ENCODE peak calls at places on chromosomes 16 and 17, in four cellular contexts. S is heart right ventricle, Y is tibial nerve, M is WERI-Rb-1. C is an unnamed sample.

GRCh38 chr16:49849709-49850108 is 6.2 kb downstream of the ZNF423 start:
- DNase-seq in S (no peak), Y (no peak), M (no peak), C (no peak)

GRCh38 chr16:29683543-29684090 is 4.6 kb downstream of the QPRT start:
- DNase-seq in S (no peak), Y (no peak), M (no peak), C (no peak)

GRCh38 chr16:49409121-49409520 is 35.5 kb downstream of the C16orf78 start:
- DNase-seq in S (no peak), Y (no peak), M (no peak), C (no peak)

GRCh38 chr16:89141884-89142267 is 29.7 kb upstream of the CDH15 start:
- DNase-seq in S (no peak), Y (no peak), M (no peak), C (no peak)

GRCh38 chr17:75152971-75153853 is 1.1 kb downstream of the JPT1 start:
- DNase-seq in S (peak; percentile 17), Y (peak; percentile 15), M (peak; percentile 60), C (peak; percentile 24)

GRCh38 chr17:31444026-31444425 is 52.6 kb downstream of the RAB11FIP4 start:
- DNase-seq in S (no peak), Y (no peak), M (no peak), C (no peak)

GRCh38 chr17:12958786-12959185 is 59.0 kb downstream of the ELAC2 start:
- DNase-seq in S (no peak), Y (no peak), M (no peak), C (no peak)

GRCh38 chr16:53714080-53715050 is 10.4 kb downstream of the FTO start:
- DNase-seq in S (no peak), Y (no peak), M (no peak), C (no peak)

GRCh38 chr16:14510939-14511797 is 118.9 kb downstream of the PARN start:
- DNase-seq in S (no peak), Y (no peak), M (no peak), C (peak; percentile 78)

GRCh38 chr17:28473542-28473941 is at the start of gene SLC13A2:
- DNase-seq in S (no peak), Y (no peak), M (peak; percentile 53), C (no peak)

GRCh38 chr16:57541754-57542435 is 548 bp upstream of the ADGRG5 start:
- DNase-seq in S (peak; percentile 2), Y (no peak), M (no peak), C (no peak)

GRCh38 chr17:56247816-56248215 is 94.5 kb downstream of the ANKFN1 start:
- DNase-seq in S (no peak), Y (no peak), M (peak; percentile 10), C (no peak)

GRCh38 chr16:87644596-87644995 is 42.3 kb downstream of the JPH3 start:
- DNase-seq in S (no peak), Y (no peak), M (no peak), C (no peak)

GRCh38 chr17:57783338-57783742 is 38.2 kb upstream of the CCDC182 start:
- DNase-seq in S (peak; percentile 61), Y (peak; percentile 43), M (peak; percentile 97), C (peak; percentile 51)

GRCh38 chr17:63086483-63087185 is 120.6 kb downstream of the TANC2 start:
- DNase-seq in S (no peak), Y (no peak), M (no peak), C (no peak)

GRCh38 chr16:48583075-48584065 is 26.6 kb downstream of the N4BP1 start:
- DNase-seq in S (no peak), Y (no peak), M (no peak), C (no peak)

GRCh38 chr17:58304735-58305486 is 23.7 kb downstream of the TSPOAP1 start:
- DNase-seq in S (no peak), Y (no peak), M (no peak), C (no peak)

GRCh38 chr17:59378621-59379194 is 47.3 kb downstream of the YPEL2 start:
- DNase-seq in S (peak; percentile 39), Y (no peak), M (no peak), C (peak; percentile 83)

GRCh38 chr17:80758793-80759673 is 214.4 kb downstream of the RPTOR start:
- DNase-seq in S (no peak), Y (no peak), M (no peak), C (no peak)

GRCh38 chr17:36534117-36534880 is at the start of gene MYO19:
- DNase-seq in S (peak; percentile 52), Y (peak; percentile 38), M (peak; percentile 83), C (peak; percentile 66)

GRCh38 chr16:9311303-9311954 is 220.0 kb downstream of the HAPSTR1 start:
- DNase-seq in S (no peak), Y (no peak), M (peak; percentile 55), C (no peak)

GRCh38 chr16:8660841-8661301 is 13.5 kb upstream of the ABAT start:
- DNase-seq in S (peak; percentile 24), Y (peak; percentile 46), M (peak; percentile 69), C (peak; percentile 82)

GRCh38 chr16:27174007-27174406 is 29.3 kb upstream of the KDM8 start:
- DNase-seq in S (no peak), Y (no peak), M (no peak), C (no peak)

GRCh38 chr16:89422527-89422904 is 67.8 kb downstream of the ANKRD11 start:
- DNase-seq in S (peak; percentile 38), Y (no peak), M (no peak), C (no peak)

GRCh38 chr16:88192601-88193000 is 190.2 kb upstream of the ZNF469 start:
- DNase-seq in S (no peak), Y (no peak), M (no peak), C (no peak)

GRCh38 chr16:3752984-3753383 is 35.7 kb upstream of the TRAP1 start:
- DNase-seq in S (no peak), Y (no peak), M (no peak), C (no peak)

GRCh38 chr16:1300664-1301476 is 8.6 kb upstream of the UBE2I start:
- DNase-seq in S (peak; percentile 55), Y (no peak), M (peak; percentile 83), C (peak; percentile 62)

GRCh38 chr17:76268015-76268749 is 3.0 kb downstream of the UBALD2 start:
- DNase-seq in S (peak; percentile 82), Y (peak; percentile 83), M (no peak), C (peak; percentile 93)

GRCh38 chr16:27237229-27238015 is 31.1 kb downstream of the NSMCE1 start:
- DNase-seq in S (no peak), Y (no peak), M (peak; percentile 39), C (peak; percentile 48)

GRCh38 chr17:47717845-47718621 is 15.0 kb upstream of the TBX21 start:
- DNase-seq in S (no peak), Y (no peak), M (no peak), C (no peak)

GRCh38 chr16:8656376-8656775 is 18.0 kb upstream of the ABAT start:
- DNase-seq in S (no peak), Y (no peak), M (no peak), C (no peak)

GRCh38 chr17:82247856-82248671 is 19.2 kb downstream of the SLC16A3 start:
- DNase-seq in S (no peak), Y (no peak), M (no peak), C (no peak)

GRCh38 chr17:32828822-32829221 is 48.1 kb downstream of the MYO1D start:
- DNase-seq in S (no peak), Y (no peak), M (no peak), C (no peak)

GRCh38 chr17:82686366-82687324 is 11.9 kb downstream of the RAB40B start:
- DNase-seq in S (no peak), Y (no peak), M (no peak), C (no peak)

GRCh38 chr17:8148560-8148959 is 3.6 kb downstream of the PER1 start:
- DNase-seq in S (no peak), Y (no peak), M (no peak), C (no peak)

GRCh38 chr17:66542967-66543525 is 240.6 kb downstream of the PRKCA start:
- DNase-seq in S (no peak), Y (no peak), M (no peak), C (peak; percentile 72)

GRCh38 chr16:72455743-72456659 is 284.0 kb upstream of the PMFBP1 start:
- DNase-seq in S (no peak), Y (no peak), M (no peak), C (no peak)

GRCh38 chr16:61814716-61815347 is 221.4 kb downstream of the CDH8 start:
- DNase-seq in S (no peak), Y (no peak), M (no peak), C (no peak)

GRCh38 chr16:61823326-61823725 is 212.9 kb downstream of the CDH8 start:
- DNase-seq in S (no peak), Y (no peak), M (no peak), C (no peak)

GRCh38 chr16:61820398-61820797 is 215.8 kb downstream of the CDH8 start:
- DNase-seq in S (no peak), Y (no peak), M (no peak), C (no peak)

GRCh38 chr16:61818850-61819249 is 217.4 kb downstream of the CDH8 start:
- DNase-seq in S (no peak), Y (no peak), M (no peak), C (no peak)

GRCh38 chr16:61820820-61821219 is 215.4 kb downstream of the CDH8 start:
- DNase-seq in S (no peak), Y (no peak), M (no peak), C (no peak)
- H3K4me3 ChIP-seq in S (no peak overlapping the region), Y (no peak overlapping the region), M (no peak overlapping the region), C (no peak overlapping the region)

DNA sequence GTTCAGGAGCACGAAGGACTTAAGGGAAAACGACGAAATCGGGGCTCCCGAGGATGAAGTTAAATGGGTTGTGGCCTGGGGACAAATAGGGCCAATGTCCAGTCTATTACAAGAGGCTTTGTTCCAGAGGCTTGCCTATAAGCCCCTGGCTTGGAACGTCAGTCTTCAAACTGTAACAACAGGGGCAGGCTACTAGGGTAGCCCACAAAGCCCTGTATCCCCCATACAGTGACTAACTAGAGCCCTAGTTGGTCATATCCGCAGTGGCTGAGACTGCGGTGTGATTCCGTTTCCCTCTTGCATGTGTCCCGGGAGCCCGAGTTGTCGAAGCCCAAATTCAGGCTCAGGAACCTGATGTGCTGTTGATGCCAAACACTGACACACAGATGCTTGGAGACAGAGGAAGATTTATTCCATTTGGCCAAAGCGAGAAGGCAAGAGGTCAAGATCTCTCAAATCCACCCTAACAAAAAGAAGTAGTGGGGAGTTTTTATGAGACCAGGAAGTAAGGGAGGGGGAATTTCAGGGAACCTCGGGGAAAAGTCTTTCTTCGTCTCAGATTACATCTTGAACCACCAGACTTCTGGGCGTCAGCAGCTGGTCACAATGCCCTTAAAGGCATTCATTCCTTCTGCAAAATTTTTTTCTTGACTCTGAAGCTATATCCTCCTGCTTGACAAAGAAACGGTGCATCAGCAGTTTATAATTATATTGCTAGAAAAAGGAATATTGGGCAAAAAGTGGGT is 760 bp downstream of the SLFN5 start:
- DNase-seq in S (peak; percentile 55), Y (peak; percentile 66), M (no peak), C (peak; percentile 63)
- H3K27ac ChIP-seq in S (peak overlapping the region; percentile 96), Y (peak overlapping the region; percentile 96), M (no peak overlapping the region), C (peak overlapping the region; percentile 92)

GRCh38 chr17:50533720-50534148 is 1.2 kb downstream of the EPN3 start:
- DNase-seq in S (peak; percentile 61), Y (peak; percentile 60), M (no peak), C (peak; percentile 77)

GRCh38 chr17:50529849-50530248 is 2.7 kb upstream of the EPN3 start:
- DNase-seq in S (no peak), Y (no peak), M (no peak), C (no peak)

GRCh38 chr17:50532452-50533024 is at the start of gene EPN3:
- DNase-seq in S (no peak), Y (no peak), M (no peak), C (peak; percentile 55)

GRCh38 chr17:50533185-50533584 is 650 bp downstream of the EPN3 start:
- DNase-seq in S (no peak), Y (no peak), M (no peak), C (no peak)

GRCh38 chr17:50531428-50532025 is 1.0 kb upstream of the EPN3 start:
- DNase-seq in S (no peak), Y (no peak), M (no peak), C (no peak)
- H3K4me3 ChIP-seq in S (no peak overlapping the region), Y (no peak overlapping the region), M (no peak overlapping the region), C (no peak overlapping the region)

GRCh38 chr17:68101075-68101991 is 65.8 kb downstream of the KPNA2 start:
- DNase-seq in S (peak; percentile 94), Y (peak; percentile 92), M (peak; percentile 99), C (peak; percentile 96)
- H3K27ac ChIP-seq in S (peak overlapping the region; percentile 96), Y (peak overlapping the region; percentile 97), M (peak overlapping the region; percentile 71), C (peak overlapping the region; percentile 87)

C was measured in cardiac muscle cell.